ENCODE peak calls at places on chromosomes 5 and 9, in nine cellular contexts. K is T follicular helper cell, T is T-helper 17 cell, U is HT-29, S is coronary artery, F is fibroblast of villous mesenchyme, I is CMK, W is GM04504, J is fibroblast of pulmonary artery. H is an unnamed sample.

GRCh38 chr5:37850128-37850865 is 10.5 kb upstream of the GDNF start:
- DNase-seq in K (no peak), T (no peak), U (no peak), S (no peak), F (no peak), I (no peak), W (peak), J (no peak), H (no peak)

GRCh38 chr9:134539613-134540012 is 102.0 kb upstream of the COL5A1 start:
- DNase-seq in K (no peak), T (no peak), U (no peak), S (no peak), F (peak), I (no peak), W (no peak), J (no peak), H (no peak)

GRCh38 chr5:53191766-53192165 is 82.2 kb upstream of the MOCS2 start:
- DNase-seq in K (no peak), T (no peak), U (no peak), S (no peak), F (peak), I (no peak), W (no peak), J (no peak), H (no peak)

GRCh38 chr5:72013741-72014703 is 93.3 kb upstream of the MAP1B start:
- DNase-seq in K (no peak), T (no peak), U (no peak), S (no peak), F (peak), I (no peak), W (no peak), J (peak), H (no peak)

GRCh38 chr9:127847833-127848755 is 6.4 kb downstream of the ENG start:
- DNase-seq in K (no peak), T (no peak), U (no peak), S (no peak), F (no peak), I (no peak), W (no peak), J (no peak), H (no peak)

GRCh38 chr5:131999471-131999931 is 12.0 kb downstream of the ACSL6 start:
- DNase-seq in K (no peak), T (no peak), U (no peak), S (no peak), F (no peak), I (no peak), W (no peak), J (no peak), H (no peak)

GRCh38 chr5:79582186-79582585 is 30.1 kb upstream of the TENT2 start:
- DNase-seq in K (no peak), T (no peak), U (no peak), S (no peak), F (no peak), I (no peak), W (no peak), J (no peak), H (no peak)

GRCh38 chr9:69744688-69745380 is 15.0 kb downstream of the PTAR1 start:
- DNase-seq in K (no peak), T (no peak), U (no peak), S (no peak), F (no peak), I (no peak), W (no peak), J (no peak), H (no peak)

GRCh38 chr5:172611913-172612312 is 29.1 kb upstream of the NEURL1B start:
- DNase-seq in K (no peak), T (no peak), U (no peak), S (no peak), F (no peak), I (no peak), W (no peak), J (no peak), H (no peak)

GRCh38 chr5:173882632-173883031 is 5.5 kb upstream of the CPEB4 start:
- DNase-seq in K (no peak), T (no peak), U (no peak), S (no peak), F (no peak), I (no peak), W (no peak), J (no peak), H (no peak)

GRCh38 chr5:159956074-159956473 is 39.8 kb downstream of the ADRA1B start:
- DNase-seq in K (no peak), T (no peak), U (no peak), S (no peak), F (peak), I (no peak), W (no peak), J (peak), H (no peak)

GRCh38 chr5:128085413-128085812 is 1.8 kb downstream of the SLC12A2 start:
- DNase-seq in K (no peak), T (no peak), U (peak), S (no peak), F (no peak), I (no peak), W (no peak), J (no peak), H (no peak)